ENCODE peak calls at places on chromosomes 12 and 14, in six cellular contexts. U is sigmoid colon, P is GM23338, H is esophagus muscularis mucosa, A is neural progenitor cell, J is pancreas. W is an unnamed sample. For H3K27me3 and H3K4me1, the result is how much of the 10 kb centered on the place peaks cover.

GRCh38 chr14:105885561-105886320 is 359.4 kb downstream of the TMEM121 start:
- DNase-seq in U (peak), P (no peak), H (no peak), A (no peak), J (peak), W (peak)

GRCh38 chr14:22822619-22823551 is 6.8 kb upstream of the MRPL52 start:
- DNase-seq in U (peak), P (peak), H (peak), A (peak), J (peak), W (peak)

GRCh38 chr14:61477845-61478438 is 156.6 kb downstream of the PRKCH start:
- DNase-seq in U (peak), P (no peak), H (no peak), A (no peak), J (peak), W (no peak)

GRCh38 chr14:65483647-65484046 is 71.1 kb downstream of the FUT8 start:
- DNase-seq in U (no peak), P (no peak), H (no peak), A (no peak), J (no peak), W (no peak)

GRCh38 chr14:55938249-55938791 is 179.9 kb upstream of the PELI2 start:
- DNase-seq in U (peak), P (no peak), H (peak), A (no peak), J (no peak), W (no peak)

GRCh38 chr12:112664569-112664968 is 127.0 kb upstream of the RPH3A start:
- DNase-seq in U (no peak), P (peak), H (no peak), A (peak), J (no peak), W (peak)

GRCh38 chr12:89469361-89469760 is 55.2 kb downstream of the GALNT4 start:
- DNase-seq in U (no peak), P (no peak), H (no peak), A (no peak), J (no peak), W (no peak)

GRCh38 chr14:34460841-34461240 is 1.2 kb downstream of the SPTSSA start:
- DNase-seq in U (no peak), P (no peak), H (no peak), A (peak), J (no peak), W (no peak)

GRCh38 chr12:104280703-104281458 is 22.7 kb upstream of the EID3 start:
- DNase-seq in U (no peak), P (no peak), H (no peak), A (no peak), J (no peak), W (no peak)

GRCh38 chr12:730550-730949 is 21.8 kb upstream of the WNK1 start:
- DNase-seq in U (no peak), P (no peak), H (no peak), A (no peak), J (no peak), W (no peak)

GRCh38 chr12:124804011-124804621 is 59.5 kb downstream of the SCARB1 start:
- DNase-seq in U (peak), P (peak), H (no peak), A (peak), J (no peak), W (peak)

GRCh38 chr14:103372552-103373304 is 12.5 kb upstream of the MARK3 start:
- DNase-seq in U (peak), P (peak), H (no peak), A (peak), J (no peak), W (no peak)

GRCh38 chr12:47838286-47838931 is 18.7 kb upstream of the HDAC7 start:
- DNase-seq in U (no peak), P (peak), H (no peak), A (peak), J (no peak), W (peak)

GRCh38 chr12:48861111-48861510 is 4.6 kb downstream of the RND1 start:
- DNase-seq in U (no peak), P (no peak), H (no peak), A (no peak), J (no peak), W (no peak)

GRCh38 chr12:28857327-28857726 is 291.8 kb upstream of the FAR2 start:
- DNase-seq in U (no peak), P (no peak), H (no peak), A (no peak), J (no peak), W (no peak)

GRCh38 chr14:92952497-92953298 is 29.7 kb downstream of the CHGA start:
- DNase-seq in U (no peak), P (no peak), H (no peak), A (no peak), J (no peak), W (no peak)

GRCh38 chr12:115132145-115132544 is 448.2 kb upstream of the TBX3 start:
- DNase-seq in U (no peak), P (no peak), H (no peak), A (no peak), J (no peak), W (no peak)

GRCh38 chr14:34498684-34499412 is 36.8 kb upstream of the SPTSSA start:
- DNase-seq in U (no peak), P (peak), H (no peak), A (peak), J (no peak), W (peak)

GRCh38 chr14:89164168-89165074 is 252.6 kb downstream of the FOXN3 start:
- DNase-seq in U (no peak), P (no peak), H (no peak), A (no peak), J (no peak), W (no peak)

GRCh38 chr14:24368562-24369252 is 723 bp downstream of the NFATC4 start:
- DNase-seq in U (peak), P (peak), H (no peak), A (peak), J (peak), W (peak)

GRCh38 chr12:3230758-3231375 is 153.7 kb downstream of the TSPAN9 start:
- DNase-seq in U (no peak), P (no peak), H (no peak), A (no peak), J (no peak), W (no peak)

GRCh38 chr14:32709072-32709471 is 229.6 kb upstream of the NPAS3 start:
- DNase-seq in U (peak), P (no peak), H (no peak), A (no peak), J (no peak), W (no peak)

DNA sequence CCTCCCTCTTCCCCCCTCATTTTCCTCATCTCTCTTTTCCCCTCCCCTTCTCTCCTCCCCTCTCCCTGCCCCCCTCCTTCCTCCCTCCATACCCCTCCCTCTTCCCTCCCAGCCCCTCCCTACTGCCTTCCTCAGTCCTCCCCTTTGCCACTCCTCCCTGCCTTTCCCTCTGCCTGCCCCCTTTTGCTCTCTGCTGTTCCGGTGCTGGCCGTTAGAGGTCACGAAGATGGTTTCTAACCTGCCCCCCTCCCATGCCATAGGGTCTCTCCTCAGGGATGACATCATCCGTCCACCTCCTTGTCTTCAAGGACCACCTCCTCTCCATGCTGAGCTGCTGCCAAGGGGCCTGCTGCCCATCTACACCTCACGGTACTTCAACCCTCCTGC is 2.5 kb downstream of the MEG3 start:
- DNase-seq in U (no peak), P (no peak), H (no peak), A (peak), J (no peak), W (no peak)
- H3K27me3 ChIP-seq in U (half or more), P (under half), H (under half), A (under half), J (under half), W (under half)

DNA sequence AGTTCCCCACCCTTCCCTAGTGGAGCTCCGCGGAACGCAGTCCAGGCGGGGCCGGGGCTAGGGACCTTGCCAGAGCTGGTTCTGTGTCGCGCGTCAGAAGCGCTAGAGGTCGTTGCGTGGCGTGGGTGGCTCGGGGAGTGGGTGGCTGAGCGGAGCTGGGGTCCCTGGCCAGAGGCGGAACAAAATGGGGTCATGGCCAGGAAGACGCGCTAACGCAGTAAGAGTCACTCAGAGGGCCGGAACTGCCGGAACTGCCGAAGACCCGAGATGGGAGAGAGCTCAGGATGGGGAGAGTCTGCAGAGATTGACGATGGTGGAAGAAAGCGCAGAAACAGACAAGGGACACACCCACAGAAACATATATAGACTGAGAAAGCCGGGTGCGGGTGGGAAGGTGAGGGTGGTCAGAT is 4.8 kb downstream of the DGKA start:
- DNase-seq in U (peak), P (peak), H (no peak), A (no peak), J (peak), W (peak)
- H3K4me1 ChIP-seq in U (under half), P (under half), H (under half), A (under half), J (under half), W (under half)

GRCh38 chr12:109934026-109934425 is 34.0 kb downstream of the TCHP start:
- DNase-seq in U (no peak), P (peak), H (no peak), A (no peak), J (no peak), W (no peak)
- TF ChIP-seq CTCF in U (no peak), P (peak), H (no peak), A (peak), J (no peak), W (peak)

DNA sequence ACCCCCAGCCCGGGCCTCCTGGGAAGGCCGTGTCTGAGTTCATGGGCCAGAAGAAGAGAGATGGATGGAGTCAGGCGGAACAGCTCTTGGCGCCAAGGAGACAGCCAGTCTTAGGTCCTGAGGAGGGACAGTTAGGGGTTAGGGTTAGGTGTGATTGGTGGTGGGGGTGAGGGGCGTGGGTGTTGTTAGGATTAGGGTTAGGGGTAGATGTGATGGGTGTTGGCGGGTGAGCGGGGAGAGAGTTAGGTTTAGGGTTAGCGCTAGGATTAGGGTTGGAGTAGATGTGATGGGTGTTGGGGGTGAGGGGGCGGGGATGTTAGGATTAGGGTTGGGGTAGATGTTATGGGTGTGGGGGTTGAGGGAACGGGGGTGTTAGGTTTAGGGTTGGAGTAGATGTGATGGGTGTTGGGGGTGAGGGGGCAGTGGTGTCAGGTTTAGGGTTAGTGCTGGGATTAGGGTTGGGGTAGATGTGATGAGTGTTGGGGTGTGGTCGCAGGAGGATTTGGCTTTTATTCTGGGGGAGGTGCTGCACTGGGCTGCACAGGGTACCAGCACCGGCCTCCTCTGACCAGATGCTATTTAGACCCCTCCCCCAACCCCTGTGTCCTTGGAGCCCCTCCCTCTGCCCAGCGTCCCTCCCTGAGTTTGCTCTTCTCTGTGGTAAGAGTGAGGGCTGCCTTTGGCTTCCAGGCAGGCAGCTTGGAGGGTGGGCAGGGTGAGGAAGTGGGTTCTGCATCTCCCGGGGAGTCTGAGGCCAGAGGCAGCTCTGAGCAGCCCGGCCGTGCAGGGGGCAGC is 35.6 kb upstream of the FBRSL1 start:
- DNase-seq in U (no peak), P (no peak), H (no peak), A (no peak), J (no peak), W (no peak)
- H3K27me3 ChIP-seq in U (half or more), P (half or more), H (under half), A (half or more), J (under half), W (under half)